ENCODE peak calls at places on chromosome X, in eight cellular contexts. W, F, K, R, T, S, J and O are unnamed samples.

GRCh38 chrX:13899607-13900006 is 82.7 kb upstream of the GPM6B start:
- DNase-seq in T (no peak), R (no peak), S (no peak), F (peak; percentile 86), W (peak; percentile 97), K (no peak), J (no peak), O (no peak)

GRCh38 chrX:20319054-20319453 is 52.3 kb upstream of the RPS6KA3 start:
- DNase-seq in S (no peak), J (no peak), F (no peak), W (no peak), R (no peak), T (no peak), K (no peak), O (no peak)

GRCh38 chrX:154019061-154019621 is 561 bp downstream of the IRAK1 start:
- DNase-seq in T (peak; percentile 66), S (no peak), R (peak; percentile 45), K (peak; percentile 23), F (peak; percentile 48), W (no peak), J (no peak), O (peak; percentile 33)

GRCh38 chrX:25049347-25049746 is 33.6 kb upstream of the ARX start:
- DNase-seq in F (no peak), J (no peak), T (no peak), R (no peak), K (no peak), S (no peak), W (no peak), O (no peak)

GRCh38 chrX:123968383-123969050 is 7.0 kb downstream of the STAG2 start:
- DNase-seq in T (no peak), J (no peak), R (no peak), S (no peak), W (no peak), F (no peak), K (no peak), O (no peak)

GRCh38 chrX:93420635-93421034 is 252.7 kb downstream of the NAP1L3 start:
- DNase-seq in R (no peak), J (no peak), K (no peak), F (no peak), S (no peak), T (no peak), W (no peak), O (no peak)

GRCh38 chrX:15188039-15188438 is 81.8 kb downstream of the ASB9 start:
- DNase-seq in T (no peak), K (no peak), F (no peak), W (no peak), J (no peak), S (no peak), R (no peak), O (peak; percentile 5)

GRCh38 chrX:64204701-64205440 is 637 bp downstream of the AMER1 start:
- DNase-seq in J (no peak), K (peak; percentile 44), T (peak; percentile 75), R (peak; percentile 31), F (peak; percentile 71), W (peak; percentile 25), S (peak; percentile 10), O (peak; percentile 25)

GRCh38 chrX:72465882-72466281 is 106.8 kb downstream of the HDAC8 start:
- DNase-seq in K (no peak), W (no peak), R (no peak), T (no peak), F (no peak), J (no peak), S (no peak), O (no peak)

GRCh38 chrX:39268207-39268606 is 466.9 kb downstream of the MID1IP1 start:
- DNase-seq in J (no peak), F (no peak), W (no peak), T (no peak), R (no peak), K (no peak), S (no peak), O (no peak)

GRCh38 chrX:129721414-129721813 is 17.4 kb upstream of the XPNPEP2 start:
- DNase-seq in S (no peak), F (no peak), R (no peak), W (no peak), J (no peak), K (no peak), T (no peak), O (no peak)

GRCh38 chrX:20144491-20144890 is 2.9 kb upstream of the EIF1AX start:
- DNase-seq in S (no peak), J (no peak), F (peak; percentile 66), T (no peak), K (no peak), R (peak; percentile 6), W (peak; percentile 73), O (no peak)

GRCh38 chrX:44155126-44155525 is 181.9 kb upstream of the NDP start:
- DNase-seq in R (no peak), T (peak; percentile 9), W (no peak), F (no peak), J (no peak), K (no peak), S (no peak), O (no peak)

GRCh38 chrX:52217494-52218160 is 32.9 kb downstream of the MAGED4 start:
- DNase-seq in W (no peak), R (peak; percentile 1), S (no peak), K (peak; percentile 38), T (no peak), J (no peak), F (no peak), O (peak; percentile 54)
- TF ChIP-seq EZH2phosphoT487 in W (no peak), R (no peak), S (no peak), K (no peak), T (no peak), J (no peak), F (no peak), O (no peak)

DNA sequence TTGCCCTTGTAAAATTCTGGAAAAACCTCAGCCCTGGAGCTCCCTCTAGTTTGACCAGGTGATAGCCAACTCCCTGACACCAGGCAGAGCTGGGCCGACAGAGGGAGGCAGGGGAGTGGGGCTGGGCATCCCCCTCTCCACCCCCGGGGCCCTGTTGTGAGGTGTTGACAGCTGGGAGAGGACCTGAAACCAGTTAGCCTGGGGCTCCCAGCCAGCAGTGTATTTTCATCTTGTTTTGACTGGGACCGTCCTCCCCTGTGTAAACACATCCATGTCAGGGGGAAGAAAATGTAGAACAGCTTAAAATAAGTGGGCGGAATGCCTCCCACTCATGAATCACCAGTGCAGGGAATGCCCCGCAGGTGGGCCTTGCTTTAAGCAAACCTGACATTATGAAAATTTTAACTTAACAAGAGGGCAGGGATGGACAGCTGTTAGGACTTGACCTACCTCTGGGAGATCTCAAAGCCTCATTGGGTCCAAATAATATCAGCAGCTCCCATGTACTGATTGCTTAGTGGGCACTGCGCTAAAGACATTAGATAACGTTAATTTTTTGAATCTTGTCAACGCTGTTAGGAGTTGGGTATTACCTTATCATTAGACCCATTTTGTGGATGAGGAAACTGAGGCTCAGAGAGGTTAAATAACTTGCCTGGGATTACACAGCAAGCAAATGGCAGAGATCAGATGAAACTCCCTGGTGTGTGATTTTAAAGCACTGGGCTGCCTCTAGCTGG is 45.9 kb downstream of the TSC22D3 start:
- DNase-seq in F (no peak), J (no peak), S (no peak), R (no peak), K (no peak), W (peak; percentile 50), T (no peak), O (peak; percentile 25)
- TF ChIP-seq EZH2phosphoT487 in F (no peak), J (no peak), S (no peak), R (no peak), K (no peak), W (no peak), T (no peak), O (no peak)

DNA sequence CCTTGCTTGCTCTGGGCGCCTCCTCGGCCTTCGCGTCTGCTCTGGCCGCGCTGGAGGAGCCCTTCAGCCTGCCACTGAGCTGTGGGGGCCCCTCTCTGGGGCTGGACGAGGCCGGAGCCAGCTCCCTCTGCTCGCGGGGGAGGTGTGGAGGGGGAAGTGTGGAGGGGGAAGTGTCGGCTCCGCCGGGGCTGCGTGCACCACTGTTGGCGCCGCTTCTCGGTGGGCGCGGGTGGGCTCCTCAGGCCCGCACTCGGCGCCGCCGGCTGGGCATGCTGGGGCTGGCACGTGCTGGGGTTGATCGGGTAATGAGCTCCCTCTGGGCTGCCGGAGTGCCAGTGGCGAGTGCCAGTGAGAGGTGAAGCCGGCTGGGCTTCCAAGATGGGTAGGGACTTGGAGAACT is 116.7 kb downstream of the CPXCR1 start:
- DNase-seq in S (no peak), K (no peak), W (no peak), T (peak; percentile 0), R (no peak), F (no peak), J (no peak), O (no peak)
- TF ChIP-seq EZH2phosphoT487 in S (no peak), K (no peak), W (no peak), T (no peak), R (no peak), F (no peak), J (no peak), O (no peak)

DNA sequence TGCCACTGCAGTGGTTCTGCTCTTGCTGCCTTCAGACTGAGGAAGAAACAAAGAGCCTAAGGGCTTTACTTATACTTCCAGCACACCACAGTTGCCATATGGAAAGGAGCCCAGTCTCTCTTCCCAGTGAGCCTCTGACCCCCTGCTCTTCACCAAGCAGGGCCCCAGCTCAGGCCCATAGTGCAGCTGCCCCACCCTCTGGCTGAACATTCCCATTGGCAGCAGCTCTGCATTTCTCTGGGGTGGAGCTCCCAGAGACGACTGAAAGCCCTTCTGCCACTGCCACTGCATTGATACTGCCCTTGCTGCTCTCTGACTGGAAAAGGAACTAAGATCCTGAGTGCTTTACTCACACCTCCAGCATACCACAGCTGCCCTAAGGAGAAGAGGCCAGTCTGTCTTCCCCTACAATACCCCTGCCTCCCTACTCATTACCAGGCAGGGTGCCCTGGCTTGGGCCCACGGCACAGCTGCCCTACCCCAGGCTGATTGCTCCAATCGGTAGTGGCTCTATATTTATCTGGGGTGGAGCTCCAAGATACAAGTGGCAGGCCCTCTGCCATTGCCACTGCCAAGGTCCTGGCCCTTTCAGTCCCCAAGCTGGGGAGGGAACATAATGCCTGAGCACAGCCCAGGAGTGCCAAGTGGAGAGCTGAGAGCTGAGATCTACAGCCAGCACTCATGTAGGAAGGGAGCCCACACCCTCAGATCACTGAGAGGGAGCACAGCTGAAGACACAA is 36.1 kb downstream of the AWAT2 start:
- DNase-seq in F (no peak), K (no peak), W (no peak), T (no peak), R (no peak), J (no peak), S (no peak), O (no peak)
- TF ChIP-seq EZH2phosphoT487 in F (no peak), K (no peak), W (no peak), T (no peak), R (no peak), J (no peak), S (no peak), O (no peak)